ENCODE peak calls at places on chromosomes 4 and X, in five cellular contexts. F, O, A, D and S are unnamed samples.

GRCh38 chr4:62159306-62159705 is 959.2 kb downstream of the ADGRL3 start:
- DNase-seq in F (no peak), O (no peak), A (no peak), D (no peak), S (no peak)

GRCh38 chr4:177177446-177178160 is 132.1 kb upstream of the NEIL3 start:
- DNase-seq in F (no peak), O (peak), A (no peak), D (no peak), S (no peak)

GRCh38 chrX:39017716-39018115 is 216.5 kb downstream of the MID1IP1 start:
- DNase-seq in F (no peak), O (no peak), A (no peak), D (no peak), S (no peak)

GRCh38 chr4:137749466-137749865 is 217.2 kb upstream of the PCDH18 start:
- DNase-seq in F (no peak), O (peak), A (peak), D (no peak), S (no peak)

GRCh38 chr4:141074098-141074878 is 59.0 kb downstream of the RNF150 start:
- DNase-seq in F (no peak), O (peak), A (no peak), D (no peak), S (no peak)

GRCh38 chr4:76639292-76639691 is 204.3 kb downstream of the SHROOM3 start:
- DNase-seq in F (no peak), O (no peak), A (peak), D (peak), S (no peak)

GRCh38 chr4:144903953-144904711 is 193.9 kb downstream of the ANAPC10 start:
- DNase-seq in F (no peak), O (peak), A (no peak), D (peak), S (no peak)

GRCh38 chr4:74670583-74670982 is 123.7 kb downstream of the BTC start:
- DNase-seq in F (no peak), O (no peak), A (no peak), D (no peak), S (no peak)

GRCh38 chr4:67700119-67700873 is 659 bp downstream of the UBA6 start:
- DNase-seq in F (no peak), O (peak), A (no peak), D (no peak), S (no peak)

GRCh38 chr4:174036111-174036510 is 247.4 kb downstream of the FBXO8 start:
- DNase-seq in F (no peak), O (no peak), A (no peak), D (no peak), S (no peak)

DNA sequence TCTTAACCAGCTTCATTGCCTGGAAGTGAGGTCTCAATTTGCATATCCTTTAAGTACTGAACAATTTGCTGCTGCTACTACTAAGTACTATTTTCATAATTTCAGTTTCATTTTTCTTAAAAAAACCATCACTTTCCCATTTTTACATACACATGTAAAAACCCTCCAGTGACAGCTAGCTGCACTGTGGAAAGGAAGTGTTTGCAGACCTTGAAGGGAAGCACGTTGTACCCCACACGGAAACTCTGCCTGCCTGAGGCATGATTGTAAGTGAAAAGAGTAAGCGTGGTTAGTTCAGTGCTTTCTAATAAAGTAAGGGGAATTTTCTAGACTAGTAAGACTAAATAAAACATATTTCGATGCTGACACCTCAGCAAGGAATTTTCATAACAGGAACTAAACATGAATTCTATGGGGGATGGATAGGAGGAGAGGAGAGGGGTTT is 103.6 kb downstream of the RAPGEF2 start:
- DNase-seq in F (no peak), O (peak), A (peak), D (peak), S (no peak)
- TF ChIP-seq CTCF in F (no peak), O (no peak), A (no peak), D (no peak), S (no peak)

GRCh38 chr4:7719354-7720174 is 220.1 kb downstream of the AFAP1 start:
- DNase-seq in F (no peak), O (peak), A (peak), D (peak), S (peak)
- TF ChIP-seq CTCF in F (no peak), O (peak), A (peak), D (peak), S (peak)

DNA sequence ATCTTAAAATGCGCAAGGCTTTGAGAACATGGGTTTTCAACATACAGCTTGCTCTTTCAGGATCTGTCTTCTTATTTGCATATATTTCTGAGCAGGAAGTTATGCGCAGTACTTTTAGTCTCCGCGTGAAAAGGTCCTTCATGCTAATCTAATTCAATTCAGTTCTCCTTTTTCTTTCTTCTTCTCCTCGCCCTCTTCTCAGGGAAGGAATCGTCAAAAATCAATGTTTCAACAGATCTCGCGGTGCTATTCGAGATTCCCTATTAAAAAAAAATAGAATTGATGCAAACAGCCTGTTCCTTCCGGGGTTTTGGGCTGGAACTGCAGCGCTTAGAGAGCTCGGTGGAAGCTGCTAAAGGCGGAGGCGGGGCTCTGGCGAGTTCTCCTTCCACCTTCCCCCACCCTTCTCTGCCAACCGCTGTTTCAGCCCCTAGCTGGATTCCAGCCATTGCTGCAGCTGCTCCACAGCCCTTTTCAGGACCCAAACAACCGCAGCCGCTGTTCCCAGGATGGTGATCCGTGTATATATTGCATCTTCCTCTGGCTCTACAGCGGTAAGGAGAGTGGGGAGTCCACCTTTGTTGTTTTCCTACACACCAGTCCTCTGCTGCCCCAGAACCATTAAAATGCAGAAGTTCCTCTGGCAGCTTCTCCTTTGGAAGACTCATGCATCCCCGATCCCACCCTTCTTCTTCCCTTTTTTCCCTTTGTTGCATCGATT is at the start of the genes HMGN5 and SH3BGRL:
- DNase-seq in F (peak), O (peak), A (peak), D (peak), S (peak)
- TF ChIP-seq CTCF in F (no peak), O (no peak), A (no peak), D (no peak), S (no peak)

GRCh38 chrX:149630681-149631292 is 805 bp downstream of the TMEM185A start:
- DNase-seq in F (no peak), O (peak), A (peak), D (peak), S (no peak)
- TF ChIP-seq CTCF in F (no peak), O (peak), A (peak), D (peak), S (no peak)

GRCh38 chrX:136735604-136736003 is 45.1 kb downstream of the ARHGEF6 start:
- DNase-seq in F (no peak), O (no peak), A (no peak), D (no peak), S (no peak)

GRCh38 chrX:136731798-136732197 is 48.9 kb downstream of the ARHGEF6 start:
- DNase-seq in F (no peak), O (no peak), A (no peak), D (no peak), S (no peak)

GRCh38 chrX:136736690-136737089 is 44.0 kb downstream of the ARHGEF6 start:
- DNase-seq in F (no peak), O (no peak), A (no peak), D (no peak), S (no peak)

GRCh38 chrX:136731207-136731782 is 49.4 kb downstream of the ARHGEF6 start:
- DNase-seq in F (no peak), O (no peak), A (no peak), D (no peak), S (no peak)

DNA sequence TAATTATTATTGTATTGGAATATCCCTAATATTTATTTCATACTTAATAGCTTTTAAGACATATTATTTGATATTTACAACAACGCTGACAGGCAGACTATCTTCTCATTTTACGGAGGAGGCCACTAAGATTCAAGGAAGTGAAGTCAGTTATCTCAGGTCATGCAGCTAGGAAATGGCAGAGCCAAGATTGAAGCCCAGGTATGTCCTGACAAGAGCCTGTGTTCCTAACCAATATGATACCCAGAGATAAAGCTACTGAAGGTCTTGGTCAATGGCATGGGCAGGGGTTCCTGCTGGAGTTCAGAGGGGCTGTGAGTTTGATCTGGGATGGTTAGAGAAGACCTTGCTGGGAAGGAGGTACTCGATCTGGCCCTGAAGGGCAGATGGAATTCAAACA is 47.1 kb downstream of the ARHGEF6 start:
- DNase-seq in F (no peak), O (no peak), A (no peak), D (no peak), S (no peak)
- TF ChIP-seq CTCF in F (no peak), O (no peak), A (no peak), D (no peak), S (no peak)

DNA sequence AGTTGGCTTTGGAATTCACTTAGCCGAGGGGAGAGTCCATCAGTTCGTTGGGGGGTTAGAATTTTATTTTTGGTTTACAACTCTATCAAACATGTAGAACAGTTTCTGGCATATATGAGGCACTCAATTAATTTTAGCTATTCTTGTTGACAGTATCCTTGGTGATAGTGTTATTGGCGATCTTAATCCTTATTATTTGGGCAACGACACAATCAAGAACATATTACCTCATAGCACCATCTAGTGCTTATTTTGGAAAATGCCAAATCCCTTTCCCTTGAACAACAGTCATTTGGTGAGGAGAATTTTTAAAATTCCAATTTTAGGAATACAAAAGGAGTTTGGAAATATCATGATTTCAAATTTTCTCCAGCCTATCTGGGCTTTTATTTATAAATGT is 17.9 kb upstream of the PGRMC1 start:
- DNase-seq in F (no peak), O (peak), A (peak), D (no peak), S (no peak)
- TF ChIP-seq CTCF in F (no peak), O (peak), A (no peak), D (peak), S (no peak)